ENCODE peak calls at places on chromosomes 7 and 10, in ten cellular contexts. One of them, this sample, is unnamed.

GRCh38 chr7:106717997-106718871 is 57.3 kb upstream of the CCDC71L start:
- DNase-seq in A549: peak; percentile 51
- DNase-seq in sigmoid colon: no peak
- DNase-seq in ovary: no peak
- DNase-seq in tibial nerve: peak; percentile 35
- DNase-seq in stomach: peak; percentile 28
- DNase-seq in suprapubic skin: no peak
- DNase-seq in K562: peak; percentile 81
- DNase-seq in transverse colon: no peak
- DNase-seq in GM12878: peak; percentile 81
- DNase-seq in this sample: peak; percentile 63

GRCh38 chr10:42491801-42492200 is 146.6 kb downstream of the ZNF33B start:
- DNase-seq in A549: no peak
- DNase-seq in sigmoid colon: no peak
- DNase-seq in ovary: no peak
- DNase-seq in tibial nerve: no peak
- DNase-seq in stomach: no peak
- DNase-seq in suprapubic skin: no peak
- DNase-seq in K562: no peak
- DNase-seq in transverse colon: no peak
- DNase-seq in GM12878: no peak
- DNase-seq in this sample: no peak

GRCh38 chr7:139714163-139714901 is 63.5 kb downstream of the HIPK2 start:
- DNase-seq in A549: no peak
- DNase-seq in sigmoid colon: no peak
- DNase-seq in ovary: no peak
- DNase-seq in tibial nerve: no peak
- DNase-seq in stomach: peak; percentile 26
- DNase-seq in suprapubic skin: no peak
- DNase-seq in K562: no peak
- DNase-seq in transverse colon: peak; percentile 54
- DNase-seq in GM12878: no peak
- DNase-seq in this sample: peak; percentile 68

GRCh38 chr7:29563590-29564454 is at the start of gene PRR15:
- DNase-seq in A549: peak; percentile 64
- DNase-seq in sigmoid colon: peak; percentile 63
- DNase-seq in ovary: peak; percentile 66
- DNase-seq in tibial nerve: no peak
- DNase-seq in stomach: peak; percentile 89
- DNase-seq in suprapubic skin: no peak
- DNase-seq in K562: no peak
- DNase-seq in transverse colon: peak; percentile 91
- DNase-seq in GM12878: no peak
- DNase-seq in this sample: peak; percentile 86

GRCh38 chr10:17062009-17062408 is 67.6 kb downstream of the CUBN start:
- DNase-seq in A549: peak; percentile 11
- DNase-seq in sigmoid colon: no peak
- DNase-seq in ovary: no peak
- DNase-seq in tibial nerve: no peak
- DNase-seq in stomach: no peak
- DNase-seq in suprapubic skin: no peak
- DNase-seq in K562: no peak
- DNase-seq in transverse colon: no peak
- DNase-seq in GM12878: no peak
- DNase-seq in this sample: no peak

GRCh38 chr10:88288621-88289059 is 294.5 kb downstream of the RNLS start:
- DNase-seq in A549: no peak
- DNase-seq in sigmoid colon: no peak
- DNase-seq in ovary: no peak
- DNase-seq in tibial nerve: no peak
- DNase-seq in stomach: no peak
- DNase-seq in suprapubic skin: no peak
- DNase-seq in K562: no peak
- DNase-seq in transverse colon: no peak
- DNase-seq in GM12878: peak; percentile 67
- DNase-seq in this sample: no peak

GRCh38 chr10:91462423-91462822 is 52.3 kb downstream of the HECTD2 start:
- DNase-seq in A549: no peak
- DNase-seq in sigmoid colon: no peak
- DNase-seq in ovary: no peak
- DNase-seq in tibial nerve: no peak
- DNase-seq in stomach: no peak
- DNase-seq in suprapubic skin: no peak
- DNase-seq in K562: no peak
- DNase-seq in transverse colon: no peak
- DNase-seq in GM12878: no peak
- DNase-seq in this sample: no peak

GRCh38 chr7:84492128-84492527 is 297.5 kb upstream of the SEMA3A start:
- DNase-seq in A549: no peak
- DNase-seq in sigmoid colon: no peak
- DNase-seq in ovary: no peak
- DNase-seq in tibial nerve: no peak
- DNase-seq in stomach: no peak
- DNase-seq in suprapubic skin: no peak
- DNase-seq in K562: no peak
- DNase-seq in transverse colon: no peak
- DNase-seq in GM12878: no peak
- DNase-seq in this sample: no peak

GRCh38 chr7:32774411-32774970 is 117.1 kb downstream of the KBTBD2 start:
- DNase-seq in A549: no peak
- DNase-seq in sigmoid colon: no peak
- DNase-seq in ovary: no peak
- DNase-seq in tibial nerve: no peak
- DNase-seq in stomach: no peak
- DNase-seq in suprapubic skin: no peak
- DNase-seq in K562: no peak
- DNase-seq in transverse colon: no peak
- DNase-seq in GM12878: no peak
- DNase-seq in this sample: no peak

GRCh38 chr10:99913831-99914235 is 95.9 kb downstream of the DNMBP start:
- DNase-seq in A549: peak; percentile 36
- DNase-seq in sigmoid colon: no peak
- DNase-seq in ovary: no peak
- DNase-seq in tibial nerve: no peak
- DNase-seq in stomach: peak; percentile 63
- DNase-seq in suprapubic skin: no peak
- DNase-seq in K562: no peak
- DNase-seq in transverse colon: peak; percentile 63
- DNase-seq in GM12878: no peak
- DNase-seq in this sample: no peak

GRCh38 chr10:66162560-66163143 is 763.2 kb upstream of the LRRTM3 start:
- DNase-seq in A549: no peak
- DNase-seq in sigmoid colon: no peak
- DNase-seq in ovary: no peak
- DNase-seq in tibial nerve: no peak
- DNase-seq in stomach: no peak
- DNase-seq in suprapubic skin: no peak
- DNase-seq in K562: no peak
- DNase-seq in transverse colon: peak; percentile 7
- DNase-seq in GM12878: no peak
- DNase-seq in this sample: no peak

GRCh38 chr7:18927134-18927533 is 190.3 kb downstream of the TWIST1 start:
- DNase-seq in A549: no peak
- DNase-seq in sigmoid colon: no peak
- DNase-seq in ovary: no peak
- DNase-seq in tibial nerve: no peak
- DNase-seq in stomach: no peak
- DNase-seq in suprapubic skin: no peak
- DNase-seq in K562: no peak
- DNase-seq in transverse colon: no peak
- DNase-seq in GM12878: no peak
- DNase-seq in this sample: no peak

GRCh38 chr10:28763471-28763870 is 86.2 kb downstream of the BAMBI start:
- DNase-seq in A549: no peak
- DNase-seq in sigmoid colon: no peak
- DNase-seq in ovary: no peak
- DNase-seq in tibial nerve: no peak
- DNase-seq in stomach: no peak
- DNase-seq in suprapubic skin: no peak
- DNase-seq in K562: no peak
- DNase-seq in transverse colon: no peak
- DNase-seq in GM12878: no peak
- DNase-seq in this sample: no peak

DNA sequence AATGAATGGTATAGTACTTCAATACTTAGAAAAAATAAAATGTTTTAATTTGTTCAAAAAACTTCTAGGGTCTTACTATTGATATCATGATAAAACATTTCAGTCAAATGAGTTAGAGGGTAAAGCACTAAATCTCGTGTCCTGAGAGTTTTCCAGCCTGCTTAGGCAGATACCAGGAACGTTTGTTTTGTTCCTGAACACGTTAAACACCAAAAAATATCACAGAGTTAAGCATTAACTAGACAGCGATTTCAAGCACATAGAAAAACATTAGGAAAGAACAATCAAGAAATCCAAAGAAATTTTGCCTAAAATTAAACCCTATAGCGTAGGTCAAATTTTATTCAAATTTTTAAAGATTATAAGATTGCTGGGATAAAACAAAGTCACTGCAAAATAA is 204.6 kb upstream of the AGR3 start:
- DNase-seq in A549: no peak
- DNase-seq in sigmoid colon: no peak
- DNase-seq in ovary: no peak
- DNase-seq in tibial nerve: no peak
- DNase-seq in stomach: no peak
- DNase-seq in suprapubic skin: no peak
- DNase-seq in K562: no peak
- DNase-seq in transverse colon: no peak
- DNase-seq in GM12878: no peak
- DNase-seq in this sample: no peak
- TF ChIP-seq POLR2A in A549: no peak
- TF ChIP-seq POLR2A in sigmoid colon: no peak
- TF ChIP-seq POLR2A in ovary: no peak
- TF ChIP-seq POLR2A in tibial nerve: no peak
- TF ChIP-seq POLR2A in stomach: no peak
- TF ChIP-seq POLR2A in suprapubic skin: no peak
- TF ChIP-seq POLR2A in K562: no peak
- TF ChIP-seq POLR2A in transverse colon: no peak
- TF ChIP-seq POLR2A in GM12878: no peak
- TF ChIP-seq POLR2A in this sample: no peak

GRCh38 chr7:26688388-26688787 is 176.0 kb downstream of the SKAP2 start:
- DNase-seq in A549: peak; percentile 10
- DNase-seq in sigmoid colon: no peak
- DNase-seq in ovary: no peak
- DNase-seq in tibial nerve: no peak
- DNase-seq in stomach: no peak
- DNase-seq in suprapubic skin: no peak
- DNase-seq in K562: no peak
- DNase-seq in transverse colon: no peak
- DNase-seq in GM12878: no peak
- DNase-seq in this sample: no peak
- TF ChIP-seq EP300 in A549: no peak
- TF ChIP-seq EP300 in sigmoid colon: no peak
- TF ChIP-seq EP300 in ovary: no peak
- TF ChIP-seq EP300 in tibial nerve: no peak
- TF ChIP-seq EP300 in stomach: no peak
- TF ChIP-seq EP300 in suprapubic skin: no peak
- TF ChIP-seq EP300 in K562: no peak
- TF ChIP-seq EP300 in transverse colon: no peak
- TF ChIP-seq EP300 in GM12878: no peak
- TF ChIP-seq EP300 in this sample: no peak

DNA sequence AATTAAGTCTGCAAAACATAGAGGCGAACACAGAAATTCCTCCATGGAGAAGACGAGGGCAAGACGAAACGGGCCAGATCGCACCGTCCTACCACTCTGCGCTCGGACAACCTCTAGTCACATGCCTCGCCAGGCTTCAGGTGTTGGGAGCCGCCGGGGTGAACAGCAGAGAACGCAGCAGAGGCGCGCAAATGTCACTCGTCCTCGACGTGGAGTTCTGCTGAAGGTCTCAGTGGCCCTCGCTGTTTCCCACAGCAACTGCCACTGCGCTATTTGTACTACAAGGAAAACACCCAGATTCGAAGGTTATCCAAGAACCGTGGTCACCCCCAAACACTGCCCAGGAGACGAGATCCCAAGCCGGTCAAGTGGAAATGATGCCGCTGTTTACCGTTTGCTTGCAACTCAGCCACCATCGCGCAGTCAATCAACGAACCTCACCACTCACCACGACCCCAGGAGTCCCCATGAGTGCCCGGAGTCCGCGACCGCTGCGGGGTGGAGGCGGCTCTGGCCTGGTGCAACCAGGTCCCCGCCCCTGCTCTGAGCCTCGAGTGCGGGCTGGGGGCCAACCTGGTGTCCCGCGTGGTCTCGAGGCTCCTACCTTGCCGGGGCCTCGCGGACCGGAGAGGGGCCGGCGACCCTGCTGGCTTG is 9.1 kb downstream of the CTBP2 start:
- DNase-seq in A549: no peak
- DNase-seq in sigmoid colon: no peak
- DNase-seq in ovary: peak; percentile 49
- DNase-seq in tibial nerve: no peak
- DNase-seq in stomach: no peak
- DNase-seq in suprapubic skin: no peak
- DNase-seq in K562: no peak
- DNase-seq in transverse colon: no peak
- DNase-seq in GM12878: no peak
- DNase-seq in this sample: peak; percentile 86
- H3K4me1 ChIP-seq in A549: peaks cover 73% of the 10 kb centered on the region
- H3K4me1 ChIP-seq in sigmoid colon: peaks cover 96% of the 10 kb centered on the region
- H3K4me1 ChIP-seq in ovary: peaks cover 51% of the 10 kb centered on the region
- H3K4me1 ChIP-seq in tibial nerve: peaks cover 98% of the 10 kb centered on the region
- H3K4me1 ChIP-seq in stomach: peaks cover 100% of the 10 kb centered on the region
- H3K4me1 ChIP-seq in suprapubic skin: peaks cover 88% of the 10 kb centered on the region
- H3K4me1 ChIP-seq in K562: peaks cover 39% of the 10 kb centered on the region
- H3K4me1 ChIP-seq in transverse colon: peaks cover 61% of the 10 kb centered on the region
- H3K4me1 ChIP-seq in GM12878: peaks cover 3% of the 10 kb centered on the region
- H3K4me1 ChIP-seq in this sample: peaks cover 90% of the 10 kb centered on the region

GRCh38 chr7:99621271-99621670 is 4.5 kb downstream of the ZSCAN25 start:
- DNase-seq in A549: no peak
- DNase-seq in sigmoid colon: no peak
- DNase-seq in ovary: no peak
- DNase-seq in tibial nerve: no peak
- DNase-seq in stomach: no peak
- DNase-seq in suprapubic skin: no peak
- DNase-seq in K562: no peak
- DNase-seq in transverse colon: no peak
- DNase-seq in GM12878: no peak
- DNase-seq in this sample: no peak

GRCh38 chr7:99623702-99624447 is 7.1 kb downstream of the ZSCAN25 start:
- DNase-seq in A549: no peak
- DNase-seq in sigmoid colon: no peak
- DNase-seq in ovary: no peak
- DNase-seq in tibial nerve: no peak
- DNase-seq in stomach: no peak
- DNase-seq in suprapubic skin: no peak
- DNase-seq in K562: no peak
- DNase-seq in transverse colon: no peak
- DNase-seq in GM12878: no peak
- DNase-seq in this sample: no peak

GRCh38 chr7:99624487-99624886 is 7.7 kb downstream of the ZSCAN25 start:
- DNase-seq in A549: no peak
- DNase-seq in sigmoid colon: no peak
- DNase-seq in ovary: no peak
- DNase-seq in tibial nerve: no peak
- DNase-seq in stomach: no peak
- DNase-seq in suprapubic skin: no peak
- DNase-seq in K562: no peak
- DNase-seq in transverse colon: peak; percentile 34
- DNase-seq in GM12878: no peak
- DNase-seq in this sample: no peak

GRCh38 chr7:99622596-99622995 is 5.8 kb downstream of the ZSCAN25 start:
- DNase-seq in A549: no peak
- DNase-seq in sigmoid colon: no peak
- DNase-seq in ovary: no peak
- DNase-seq in tibial nerve: no peak
- DNase-seq in stomach: no peak
- DNase-seq in suprapubic skin: no peak
- DNase-seq in K562: no peak
- DNase-seq in transverse colon: no peak
- DNase-seq in GM12878: no peak
- DNase-seq in this sample: no peak

GRCh38 chr7:99623091-99623693 is 6.4 kb downstream of the ZSCAN25 start:
- DNase-seq in A549: no peak
- DNase-seq in sigmoid colon: no peak
- DNase-seq in ovary: no peak
- DNase-seq in tibial nerve: no peak
- DNase-seq in stomach: no peak
- DNase-seq in suprapubic skin: no peak
- DNase-seq in K562: no peak
- DNase-seq in transverse colon: no peak
- DNase-seq in GM12878: no peak
- DNase-seq in this sample: no peak
- TF ChIP-seq POLR2A in A549: no peak
- TF ChIP-seq POLR2A in sigmoid colon: no peak
- TF ChIP-seq POLR2A in ovary: no peak
- TF ChIP-seq POLR2A in tibial nerve: no peak
- TF ChIP-seq POLR2A in stomach: no peak
- TF ChIP-seq POLR2A in suprapubic skin: no peak
- TF ChIP-seq POLR2A in K562: no peak
- TF ChIP-seq POLR2A in transverse colon: no peak
- TF ChIP-seq POLR2A in GM12878: no peak
- TF ChIP-seq POLR2A in this sample: no peak

This sample was measured in upper lobe of left lung.